ENCODE peak calls at places on chromosomes 12 and 14, in six cellular contexts. H is CD4-positive, alpha-beta T cell; Z is pancreas; E is ovary; X is neural crest cell; G is cardiac muscle cell. T is an unnamed sample.

GRCh38 chr14:74346341-74346740 is 1.9 kb upstream of the VRTN start:
- DNase-seq in H (no peak), Z (no peak), E (no peak), X (no peak), G (no peak), T (no peak)

GRCh38 chr12:113174461-113175384 is 10.6 kb downstream of the DDX54 start:
- DNase-seq in H (peak; percentile 68), Z (peak; percentile 56), E (peak; percentile 80), X (peak; percentile 83), G (peak; percentile 75), T (peak; percentile 89)

GRCh38 chr12:83865431-83865830 is 1047.2 kb downstream of the SLC6A15 start:
- DNase-seq in H (no peak), Z (no peak), E (no peak), X (no peak), G (no peak), T (no peak)

GRCh38 chr12:10212623-10213131 is at the start of gene GABARAPL1:
- DNase-seq in H (peak; percentile 82), Z (peak; percentile 81), E (peak; percentile 94), X (peak; percentile 61), G (peak; percentile 94), T (peak; percentile 83)

GRCh38 chr14:95442633-95443021 is 73.8 kb downstream of the SYNE3 start:
- DNase-seq in H (peak; percentile 70), Z (peak; percentile 55), E (peak; percentile 86), X (peak; percentile 74), G (peak; percentile 87), T (peak; percentile 88)

GRCh38 chr14:34368115-34368970 is 93.7 kb downstream of the SPTSSA start:
- DNase-seq in H (no peak), Z (no peak), E (no peak), X (no peak), G (peak; percentile 84), T (no peak)

GRCh38 chr12:96522283-96522682 is 32.9 kb downstream of the CFAP54 start:
- DNase-seq in H (no peak), Z (no peak), E (no peak), X (peak; percentile 3), G (no peak), T (no peak)

GRCh38 chr14:101058571-101058970 is 155.0 kb upstream of the RTL1 start:
- DNase-seq in H (no peak), Z (no peak), E (no peak), X (no peak), G (no peak), T (no peak)

GRCh38 chr14:77580964-77581505 is 35.4 kb downstream of the SPTLC2 start:
- DNase-seq in H (no peak), Z (no peak), E (no peak), X (no peak), G (peak; percentile 64), T (peak; percentile 63)

GRCh38 chr14:101361044-101361443 is 200.3 kb upstream of the DIO3 start:
- DNase-seq in H (no peak), Z (no peak), E (no peak), X (no peak), G (no peak), T (no peak)

GRCh38 chr12:110073049-110073831 is 24.9 kb upstream of the C12orf76 start:
- DNase-seq in H (no peak), Z (no peak), E (no peak), X (no peak), G (no peak), T (no peak)

GRCh38 chr12:29634057-29634456 is 136.6 kb upstream of the OVCH1 start:
- DNase-seq in H (no peak), Z (no peak), E (no peak), X (no peak), G (peak; percentile 59), T (no peak)

GRCh38 chr12:109109756-109110350 is 6.5 kb upstream of the ACACB start:
- DNase-seq in H (no peak), Z (no peak), E (no peak), X (no peak), G (no peak), T (no peak)

GRCh38 chr12:113468365-113469223 is 3.1 kb downstream of the LHX5 start:
- DNase-seq in H (no peak), Z (no peak), E (no peak), X (no peak), G (no peak), T (no peak)

GRCh38 chr14:41505491-41505890 is 101.2 kb upstream of the LRFN5 start:
- DNase-seq in H (no peak), Z (no peak), E (no peak), X (no peak), G (no peak), T (no peak)

GRCh38 chr12:82838827-82839226 is 152.1 kb downstream of the TMTC2 start:
- DNase-seq in H (no peak), Z (no peak), E (no peak), X (no peak), G (no peak), T (no peak)

GRCh38 chr12:65818454-65819382 is 5.6 kb upstream of the HMGA2 start:
- DNase-seq in H (no peak), Z (no peak), E (no peak), X (no peak), G (no peak), T (no peak)

GRCh38 chr12:22981711-22982110 is 356.7 kb downstream of the ETNK1 start:
- DNase-seq in H (no peak), Z (no peak), E (no peak), X (no peak), G (peak; percentile 44), T (no peak)

GRCh38 chr12:3207858-3208257 is 130.7 kb downstream of the TSPAN9 start:
- DNase-seq in H (no peak), Z (no peak), E (no peak), X (no peak), G (no peak), T (no peak)
- TF ChIP-seq CTCF in H (no peak), Z (no peak), E (no peak), X (peak; percentile 43), G (peak; percentile 17), T (peak; percentile 17)

DNA sequence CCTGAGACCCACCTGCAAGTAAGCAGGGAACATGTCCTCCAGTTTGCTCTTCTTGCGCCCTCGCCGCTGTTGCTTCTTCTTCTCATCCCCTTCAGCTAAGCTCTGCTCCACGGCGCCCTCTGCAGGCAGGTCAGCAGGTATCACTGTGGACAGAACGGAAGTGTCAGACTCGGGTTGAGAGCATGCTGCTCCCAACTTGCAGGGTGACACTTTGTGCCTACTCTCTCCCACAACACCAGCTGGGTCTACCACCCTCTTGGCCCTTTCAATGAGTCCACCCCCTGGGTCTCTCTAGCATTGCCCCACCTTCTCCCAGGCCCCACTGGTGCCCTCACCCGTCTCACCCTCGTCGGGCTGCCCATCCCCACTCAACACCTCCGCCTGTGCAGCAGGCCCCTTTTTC is 16.7 kb downstream of the KMT2D start:
- DNase-seq in H (peak; percentile 82), Z (no peak), E (no peak), X (peak; percentile 71), G (peak; percentile 62), T (peak; percentile 85)
- TF ChIP-seq CTCF in H (peak; percentile 74), Z (no peak), E (no peak), X (peak; percentile 64), G (peak; percentile 69), T (peak; percentile 81)

GRCh38 chr12:27733052-27733656 is 22.5 kb downstream of the MRPS35 start:
- DNase-seq in H (no peak), Z (no peak), E (no peak), X (no peak), G (peak; percentile 57), T (peak; percentile 39)
- TF ChIP-seq CTCF in H (peak; percentile 87), Z (peak; percentile 24), E (peak; percentile 37), X (peak; percentile 98), G (peak; percentile 87), T (peak; percentile 83)

GRCh38 chr12:40684986-40685385 is 7.3 kb upstream of the CNTN1 start:
- DNase-seq in H (no peak), Z (no peak), E (no peak), X (no peak), G (no peak), T (no peak)

DNA sequence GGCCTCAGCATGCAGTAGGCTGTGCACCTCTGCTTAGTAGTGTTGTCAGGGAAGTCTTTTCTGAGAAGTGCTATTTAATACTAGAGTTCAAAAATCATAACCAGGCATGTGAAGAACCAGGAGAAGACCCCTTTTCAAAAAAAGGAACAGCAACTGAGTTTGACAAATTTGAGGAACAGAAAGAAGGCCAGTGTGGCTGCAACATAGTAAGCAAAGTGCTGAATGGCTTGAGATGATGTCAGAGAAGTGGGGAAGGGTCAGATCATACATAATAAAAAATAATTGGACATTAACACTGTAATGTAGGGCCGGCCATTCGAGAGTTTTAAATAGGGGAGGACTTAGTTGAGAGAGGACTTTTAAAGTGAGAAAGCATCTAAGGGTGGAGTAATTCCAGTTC is 11.1 kb upstream of the CNTN1 start:
- DNase-seq in H (no peak), Z (no peak), E (no peak), X (no peak), G (no peak), T (no peak)
- TF ChIP-seq CTCF in H (no peak), Z (no peak), E (no peak), X (no peak), G (no peak), T (no peak)

GRCh38 chr14:90274808-90275454 is 18.6 kb downstream of the PSMC1 start:
- DNase-seq in H (no peak), Z (no peak), E (no peak), X (no peak), G (peak; percentile 79), T (no peak)

GRCh38 chr14:90272523-90272922 is 16.2 kb downstream of the PSMC1 start:
- DNase-seq in H (no peak), Z (no peak), E (no peak), X (no peak), G (peak; percentile 19), T (no peak)

GRCh38 chr14:90275455-90275814 is 19.1 kb downstream of the PSMC1 start:
- DNase-seq in H (no peak), Z (no peak), E (no peak), X (no peak), G (no peak), T (no peak)

GRCh38 chr14:90273532-90273931 is 17.2 kb downstream of the PSMC1 start:
- DNase-seq in H (no peak), Z (no peak), E (no peak), X (no peak), G (no peak), T (no peak)

GRCh38 chr14:90274019-90274418 is 17.7 kb downstream of the PSMC1 start:
- DNase-seq in H (no peak), Z (no peak), E (no peak), X (no peak), G (no peak), T (no peak)
- TF ChIP-seq CTCF in H (no peak), Z (no peak), E (no peak), X (no peak), G (no peak), T (no peak)

GRCh38 chr12:54549774-54550451 is 512 bp downstream of the PDE1B start:
- DNase-seq in H (no peak), Z (no peak), E (peak; percentile 41), X (no peak), G (peak; percentile 9), T (no peak)
- TF ChIP-seq CTCF in H (no peak), Z (no peak), E (no peak), X (no peak), G (no peak), T (no peak)

T was measured in GM10248.